ENCODE peak calls at places on chromosomes 3 and 15, in nine cellular contexts. Z, W, A, M, P, N, B, Y and T are unnamed samples.

GRCh38 chr3:175392653-175393052 is 533.5 kb downstream of the NAALADL2 start:
- DNase-seq in Z (no peak), W (no peak), A (peak), M (peak), P (peak), N (no peak), B (no peak), Y (no peak), T (no peak)

GRCh38 chr3:89332311-89333159 is 225.1 kb downstream of the EPHA3 start:
- DNase-seq in Z (no peak), W (no peak), A (no peak), M (no peak), P (no peak), N (no peak), B (no peak), Y (no peak), T (no peak)

GRCh38 chr15:59688383-59688887 is 685 bp downstream of the BNIP2 start:
- DNase-seq in Z (peak), W (peak), A (peak), M (peak), P (peak), N (peak), B (peak), Y (peak), T (no peak)

GRCh38 chr3:65284971-65285370 is 597.2 kb upstream of the ADAMTS9 start:
- DNase-seq in Z (no peak), W (no peak), A (peak), M (no peak), P (no peak), N (no peak), B (no peak), Y (no peak), T (no peak)

GRCh38 chr3:125115640-125116039 is 59.8 kb upstream of the HEG1 start:
- DNase-seq in Z (no peak), W (peak), A (peak), M (peak), P (no peak), N (no peak), B (no peak), Y (no peak), T (no peak)

GRCh38 chr3:186073641-186074040 is 35.2 kb downstream of the ETV5 start:
- DNase-seq in Z (no peak), W (no peak), A (peak), M (peak), P (no peak), N (no peak), B (no peak), Y (no peak), T (no peak)

GRCh38 chr3:173548261-173548660 is 150.7 kb downstream of the NLGN1 start:
- DNase-seq in Z (no peak), W (no peak), A (no peak), M (no peak), P (no peak), N (no peak), B (no peak), Y (no peak), T (no peak)

GRCh38 chr15:60049948-60050347 is 45.8 kb downstream of the FOXB1 start:
- DNase-seq in Z (no peak), W (no peak), A (no peak), M (no peak), P (no peak), N (no peak), B (no peak), Y (no peak), T (no peak)

GRCh38 chr3:112074616-112075497 is 11.3 kb upstream of the C3orf52 start:
- DNase-seq in Z (peak), W (peak), A (peak), M (peak), P (no peak), N (peak), B (no peak), Y (peak), T (no peak)

GRCh38 chr15:77974098-77974414 is 103.5 kb downstream of the TBC1D2B start:
- DNase-seq in Z (no peak), W (no peak), A (peak), M (peak), P (peak), N (no peak), B (no peak), Y (peak), T (peak)

GRCh38 chr15:90557651-90558084 is 27.9 kb downstream of the CRTC3 start:
- DNase-seq in Z (no peak), W (no peak), A (peak), M (peak), P (no peak), N (no peak), B (no peak), Y (peak), T (peak)

GRCh38 chr3:119751423-119751822 is 30.5 kb upstream of the NR1I2 start:
- DNase-seq in Z (no peak), W (no peak), A (no peak), M (no peak), P (no peak), N (no peak), B (no peak), Y (no peak), T (no peak)

GRCh38 chr15:78353093-78353492 is 12.9 kb downstream of the CRABP1 start:
- DNase-seq in Z (no peak), W (no peak), A (no peak), M (peak), P (peak), N (no peak), B (no peak), Y (no peak), T (no peak)

GRCh38 chr3:57832925-57833324 is 76.8 kb downstream of the SLMAP start:
- DNase-seq in Z (no peak), W (no peak), A (no peak), M (no peak), P (no peak), N (no peak), B (no peak), Y (no peak), T (no peak)

GRCh38 chr15:82306791-82307713 is 42.2 kb downstream of the GOLGA6L10 start:
- DNase-seq in Z (no peak), W (no peak), A (no peak), M (no peak), P (no peak), N (no peak), B (no peak), Y (no peak), T (no peak)

GRCh38 chr3:111534701-111535100 is 7.3 kb upstream of the CD96 start:
- DNase-seq in Z (no peak), W (no peak), A (peak), M (peak), P (no peak), N (no peak), B (no peak), Y (no peak), T (no peak)

GRCh38 chr15:29044506-29044905 is 158.7 kb downstream of the APBA2 start:
- DNase-seq in Z (no peak), W (no peak), A (peak), M (no peak), P (no peak), N (no peak), B (no peak), Y (no peak), T (no peak)

GRCh38 chr3:160179906-160180305 is 45.3 kb upstream of the C3orf80 start:
- DNase-seq in Z (no peak), W (no peak), A (no peak), M (no peak), P (no peak), N (no peak), B (no peak), Y (no peak), T (no peak)